ENCODE peak calls at places on chromosomes 7 and 10, in four cellular contexts. I is gastrocnemius medialis; F is cardiac muscle cell; X is effector memory CD4-positive, alpha-beta T cell. Z is an unnamed sample.
A peak's percentile ranks its signal among the peaks of the same experiment; 100 is the strongest.

GRCh38 chr7:69598081-69598486 is at the start of gene AUTS2:
- DNase-seq in I (peak; percentile 75), F (peak; percentile 96), X (no peak), Z (peak; percentile 18)

GRCh38 chr7:19009241-19009935 is 108.0 kb downstream of the TWIST1 start:
- DNase-seq in I (no peak), F (peak; percentile 53), X (no peak), Z (no peak)

GRCh38 chr10:116849271-116850057 is at the start of gene ENO4:
- DNase-seq in I (no peak), F (peak; percentile 87), X (no peak), Z (peak; percentile 12)

GRCh38 chr10:100065084-100065660 is 16.5 kb downstream of the CPN1 start:
- DNase-seq in I (no peak), F (no peak), X (no peak), Z (no peak)

GRCh38 chr10:72328045-72328828 is 26.5 kb downstream of the DNAJB12 start:
- DNase-seq in I (peak; percentile 71), F (peak; percentile 79), X (no peak), Z (no peak)

GRCh38 chr7:44066494-44067063 is 1.2 kb upstream of the PGAM2 start:
- DNase-seq in I (no peak), F (no peak), X (no peak), Z (no peak)

GRCh38 chr7:84248267-84248666 is 53.7 kb upstream of the SEMA3A start:
- DNase-seq in I (no peak), F (peak; percentile 46), X (no peak), Z (no peak)

GRCh38 chr10:62528441-62528840 is 154.3 kb downstream of the ZNF365 start:
- DNase-seq in I (no peak), F (no peak), X (no peak), Z (peak; percentile 71)

GRCh38 chr10:52883996-52884871 is 111.7 kb upstream of the MBL2 start:
- DNase-seq in I (no peak), F (peak; percentile 82), X (no peak), Z (no peak)

GRCh38 chr7:151862606-151863381 is 14.1 kb downstream of the PRKAG2 start:
- DNase-seq in I (no peak), F (no peak), X (no peak), Z (no peak)

GRCh38 chr7:111486472-111487142 is 75.7 kb downstream of the IMMP2L start:
- DNase-seq in I (no peak), F (peak; percentile 77), X (no peak), Z (no peak)

GRCh38 chr10:88835095-88835909 is 16.3 kb downstream of the ANKRD22 start:
- DNase-seq in I (peak; percentile 54), F (peak; percentile 93), X (peak; percentile 62), Z (peak; percentile 84)

GRCh38 chr7:105787071-105787470 is 89.3 kb downstream of the ATXN7L1 start:
- DNase-seq in I (no peak), F (no peak), X (no peak), Z (no peak)

GRCh38 chr10:114163062-114163861 is 10.7 kb downstream of the CCDC186 start:
- DNase-seq in I (no peak), F (peak; percentile 57), X (no peak), Z (no peak)

GRCh38 chr7:101936612-101937231 is 119.3 kb downstream of the CUX1 start:
- DNase-seq in I (no peak), F (peak; percentile 71), X (no peak), Z (no peak)

GRCh38 chr10:23053036-23053435 is 42.3 kb upstream of the MSRB2 start:
- DNase-seq in I (no peak), F (peak; percentile 61), X (no peak), Z (no peak)

GRCh38 chr10:124705021-124705740 is 39.0 kb downstream of the FAM53B start:
- DNase-seq in I (peak; percentile 84), F (no peak), X (no peak), Z (no peak)

GRCh38 chr7:131327626-131328386 is at the start of gene MKLN1:
- DNase-seq in I (peak; percentile 89), F (peak; percentile 94), X (peak; percentile 79), Z (peak; percentile 88)

GRCh38 chr7:40502359-40502758 is 367.6 kb downstream of the SUGCT start:
- DNase-seq in I (no peak), F (no peak), X (no peak), Z (no peak)

GRCh38 chr10:63491558-63492316 is 26.0 kb upstream of the JMJD1C start:
- DNase-seq in I (no peak), F (peak; percentile 97), X (no peak), Z (no peak)

GRCh38 chr10:92505044-92505443 is 68.8 kb downstream of the IDE start:
- DNase-seq in I (no peak), F (no peak), X (no peak), Z (no peak)
- H3K4me3 ChIP-seq in I (no peak overlapping the region), F (peak overlapping the region; percentile 24), X (no peak overlapping the region), Z (no peak overlapping the region)

DNA sequence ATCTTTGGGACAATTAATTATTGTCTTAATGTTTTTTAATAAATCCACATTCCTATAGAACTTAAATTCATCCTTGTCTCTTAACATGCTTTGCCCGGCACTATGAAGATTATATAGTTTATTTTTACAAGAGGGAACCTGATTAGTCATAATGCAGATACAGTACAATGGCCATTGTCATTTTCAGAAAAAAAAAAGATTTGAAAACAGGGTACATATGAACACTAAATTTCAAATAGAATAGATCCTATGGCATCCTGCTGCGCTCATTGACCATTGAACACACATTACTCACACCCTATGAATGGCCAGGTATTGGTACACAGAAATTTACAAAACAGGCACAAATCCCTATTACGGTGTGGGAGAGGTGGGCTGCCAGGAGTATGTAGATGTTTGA is 2.0 kb upstream of the KLF6 start:
- DNase-seq in I (no peak), F (no peak), X (no peak), Z (no peak)
- H3K4me3 ChIP-seq in I (no peak overlapping the region), F (no peak overlapping the region), X (no peak overlapping the region), Z (no peak overlapping the region)

GRCh38 chr7:77983973-77984372 is 185.4 kb downstream of the PHTF2 start:
- DNase-seq in I (no peak), F (no peak), X (no peak), Z (no peak)

GRCh38 chr7:77989981-77990566 is 191.5 kb downstream of the PHTF2 start:
- DNase-seq in I (no peak), F (peak; percentile 12), X (no peak), Z (no peak)

GRCh38 chr7:77982926-77983550 is 184.5 kb downstream of the PHTF2 start:
- DNase-seq in I (no peak), F (peak; percentile 6), X (no peak), Z (no peak)

GRCh38 chr7:77985974-77986339 is 187.4 kb downstream of the PHTF2 start:
- DNase-seq in I (no peak), F (peak; percentile 81), X (no peak), Z (no peak)

DNA sequence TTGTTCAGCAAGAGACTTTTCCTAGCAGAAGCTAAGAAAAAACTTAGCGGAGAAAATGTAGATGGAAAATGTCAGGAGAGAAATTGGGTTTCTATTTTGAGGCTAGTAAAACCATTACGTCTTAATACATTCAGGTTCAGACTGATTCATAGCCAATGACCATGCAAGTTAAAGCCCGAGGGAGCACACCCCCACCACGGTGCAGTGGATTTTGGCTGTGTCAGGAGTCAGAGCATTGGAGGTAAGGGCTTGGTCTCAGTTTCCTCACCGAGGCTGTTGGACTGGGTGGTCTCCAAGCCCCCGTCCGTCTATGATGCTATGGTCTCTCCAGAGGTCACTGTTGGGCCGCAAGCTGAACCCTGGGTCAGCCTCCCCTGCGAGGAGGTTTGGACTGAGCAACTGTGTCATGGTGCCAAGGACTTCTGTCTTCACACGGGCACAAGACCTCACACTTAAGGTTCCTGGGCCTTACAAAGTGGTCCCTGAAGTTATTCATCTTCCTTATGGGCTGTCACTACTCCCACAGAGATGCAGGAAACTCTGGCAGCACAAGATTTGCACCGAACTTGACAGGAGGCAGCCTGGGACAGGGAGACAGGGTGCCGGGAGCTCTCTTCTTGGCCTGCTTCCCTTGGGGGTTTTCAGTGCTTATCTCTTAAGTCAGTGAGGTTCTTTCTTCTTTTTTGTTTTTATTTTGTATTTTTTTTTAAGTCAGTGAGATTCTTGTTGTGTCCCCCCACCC is 186.8 kb downstream of the PHTF2 start:
- DNase-seq in I (no peak), F (peak; percentile 38), X (no peak), Z (no peak)
- H3K4me3 ChIP-seq in I (no peak overlapping the region), F (no peak overlapping the region), X (no peak overlapping the region), Z (no peak overlapping the region)

GRCh38 chr7:31049001-31049765 is 2.9 kb upstream of the ADCYAP1R1 start:
- DNase-seq in I (no peak), F (no peak), X (no peak), Z (no peak)

GRCh38 chr7:31052841-31053601 is 913 bp downstream of the ADCYAP1R1 start:
- DNase-seq in I (no peak), F (no peak), X (no peak), Z (no peak)

GRCh38 chr7:31053986-31054385 is 1.9 kb downstream of the ADCYAP1R1 start:
- DNase-seq in I (no peak), F (no peak), X (no peak), Z (no peak)

GRCh38 chr7:31052504-31052840 is 364 bp downstream of the ADCYAP1R1 start:
- DNase-seq in I (no peak), F (no peak), X (no peak), Z (no peak)

DNA sequence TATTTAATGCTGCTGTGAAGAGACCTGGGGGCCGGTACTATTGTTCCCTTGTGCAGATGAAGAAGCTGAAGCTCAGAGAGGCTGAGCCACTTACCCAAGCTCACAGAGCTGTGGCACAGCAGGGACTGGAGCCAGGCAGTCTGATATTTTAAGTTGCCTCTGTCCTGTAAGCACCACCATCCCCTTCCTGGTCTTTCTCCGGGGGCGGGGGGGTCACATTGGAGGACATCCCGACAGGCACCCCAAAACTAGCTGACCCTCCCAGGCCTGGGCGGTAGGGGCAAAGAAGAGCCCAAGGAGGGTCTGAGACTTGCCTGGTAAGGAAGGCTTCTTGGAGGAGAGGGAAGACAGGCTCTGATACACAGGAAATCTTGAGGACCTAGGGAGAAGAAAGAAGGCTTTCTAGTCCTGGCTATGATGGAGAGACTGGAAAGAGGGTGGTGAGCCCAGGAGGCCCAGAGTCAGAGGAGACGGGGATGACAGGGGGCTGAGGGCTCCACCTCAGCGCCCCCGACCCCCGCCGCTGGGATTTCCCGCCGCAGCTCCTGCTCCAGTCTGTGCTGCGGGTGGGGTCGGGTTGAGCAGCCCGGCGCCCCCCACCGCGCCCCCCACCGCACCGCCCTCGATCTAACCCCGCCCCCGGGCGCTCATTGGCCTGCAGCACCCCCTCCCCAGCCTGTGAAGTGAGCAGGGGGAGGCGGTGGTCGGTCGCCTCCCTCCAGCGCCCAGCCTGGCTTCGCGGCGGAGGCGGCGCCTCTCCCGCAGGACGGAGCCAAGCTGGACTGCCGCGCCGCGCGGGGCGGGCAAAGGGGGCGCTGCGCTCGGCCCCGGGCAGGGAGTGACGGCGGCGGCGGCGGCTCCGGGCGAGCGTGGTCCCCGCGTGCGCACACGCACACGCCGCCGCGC is at the start of gene ADCYAP1R1:
- DNase-seq in I (no peak), F (no peak), X (no peak), Z (no peak)
- H3K4me3 ChIP-seq in I (peak within 1 kb of the TSS; percentile 34), F (peak within 1 kb of the TSS; percentile 43), X (no peak within 1 kb of the TSS), Z (no peak within 1 kb of the TSS)

GRCh38 chr10:85250304-85250703 is 921.9 kb downstream of the CCSER2 start:
- DNase-seq in I (no peak), F (no peak), X (no peak), Z (no peak)
- H3K4me3 ChIP-seq in I (no peak overlapping the region), F (no peak overlapping the region), X (no peak overlapping the region), Z (no peak overlapping the region)

GRCh38 chr7:28128608-28129007 is 52.0 kb downstream of the JAZF1 start:
- DNase-seq in I (no peak), F (peak; percentile 69), X (no peak), Z (no peak)
- H3K4me3 ChIP-seq in I (no peak overlapping the region), F (no peak overlapping the region), X (no peak overlapping the region), Z (no peak overlapping the region)

Z was measured in CD4-positive, alpha-beta memory T cell.